ENCODE peak calls at places on chromosomes 12 and 14, in eight cellular contexts. T is tibial nerve, V is fibroblast of the aortic adventitia, R is NT2/D1, M is ovary, P is pancreas, G is PC-3, O is lung. Q is an unnamed sample.

GRCh38 chr12:52670961-52671360 is 9.2 kb downstream of the KRT1 start:
- DNase-seq in T (no peak), R (no peak), G (peak), V (no peak), M (no peak), P (no peak), O (no peak), Q (no peak)

GRCh38 chr12:6360080-6360571 is 15.2 kb downstream of the SCNN1A start:
- DNase-seq in R (no peak), P (no peak), O (no peak), T (no peak), G (no peak), M (no peak), V (no peak), Q (no peak)

GRCh38 chr12:121767525-121768016 is 25.9 kb downstream of the RHOF start:
- DNase-seq in G (no peak), R (no peak), P (no peak), V (peak), O (no peak), T (peak), M (no peak), Q (no peak)

GRCh38 chr12:13208533-13209278 is 12.2 kb downstream of the EMP1 start:
- DNase-seq in V (peak), R (no peak), O (no peak), T (no peak), P (no peak), M (no peak), G (peak), Q (peak)

GRCh38 chr14:74580275-74580672 is 31.8 kb downstream of the LTBP2 start:
- DNase-seq in O (no peak), G (no peak), R (no peak), P (no peak), V (no peak), T (no peak), M (no peak), Q (no peak)

GRCh38 chr12:3332190-3332589 is 158.8 kb upstream of the PRMT8 start:
- DNase-seq in R (no peak), V (peak), P (no peak), G (peak), M (no peak), O (no peak), T (no peak), Q (no peak)

GRCh38 chr14:63248211-63248610 is 44.0 kb downstream of the RHOJ start:
- DNase-seq in V (peak), P (no peak), G (no peak), O (no peak), T (no peak), R (no peak), M (no peak), Q (no peak)

GRCh38 chr12:75658286-75658685 is 146.9 kb upstream of the KRR1 start:
- DNase-seq in O (no peak), T (no peak), M (no peak), P (no peak), R (no peak), G (peak), V (no peak), Q (no peak)

GRCh38 chr14:71322660-71323250 is 415.5 kb downstream of the PCNX1 start:
- DNase-seq in M (no peak), G (peak), R (no peak), T (no peak), O (no peak), P (no peak), V (peak), Q (peak)

GRCh38 chr12:87618199-87618598 is 411.0 kb downstream of the C12orf50 start:
- DNase-seq in P (no peak), R (no peak), O (no peak), G (no peak), M (no peak), T (no peak), V (peak), Q (no peak)

GRCh38 chr12:132804426-132804861 is 24.2 kb downstream of the GOLGA3 start:
- DNase-seq in P (peak), T (no peak), G (peak), R (no peak), O (no peak), V (no peak), M (no peak), Q (no peak)

GRCh38 chr12:104709692-104710435 is 248.2 kb downstream of the SLC41A2 start:
- DNase-seq in V (no peak), R (no peak), G (no peak), M (no peak), T (no peak), P (no peak), O (no peak), Q (no peak)

GRCh38 chr12:79384551-79384950 is 306.2 kb downstream of the PAWR start:
- DNase-seq in T (no peak), M (no peak), O (no peak), V (no peak), P (no peak), R (no peak), G (no peak), Q (no peak)

GRCh38 chr14:71290960-71291466 is 383.8 kb downstream of the PCNX1 start:
- DNase-seq in P (no peak), R (no peak), M (no peak), V (peak), G (peak), O (no peak), T (no peak), Q (peak)

GRCh38 chr12:26614217-26614616 is 218.8 kb downstream of the ITPR2 start:
- DNase-seq in V (peak), T (no peak), G (peak), R (peak), P (no peak), M (peak), O (no peak), Q (peak)

GRCh38 chr14:91038439-91038838 is 22.0 kb downstream of the RPS6KA5 start:
- DNase-seq in O (no peak), R (no peak), T (no peak), P (no peak), M (no peak), G (no peak), V (peak), Q (peak)

GRCh38 chr12:6432991-6433390 is 11.8 kb upstream of the CD27 start:
- DNase-seq in R (no peak), V (no peak), O (no peak), T (no peak), P (no peak), G (no peak), M (no peak), Q (no peak)

GRCh38 chr12:10562306-10562933 is 51.0 kb downstream of the MAGOHB start:
- DNase-seq in G (peak), P (no peak), O (no peak), R (peak), T (no peak), V (peak), M (no peak), Q (peak)

GRCh38 chr12:13613297-13613696 is 368.1 kb downstream of the GRIN2B start:
- DNase-seq in P (no peak), R (no peak), V (no peak), M (no peak), T (no peak), G (no peak), O (no peak), Q (no peak)

GRCh38 chr14:104970231-104971068 is 7.7 kb downstream of the AHNAK2 start:
- DNase-seq in P (peak), T (peak), O (peak), M (no peak), V (peak), R (no peak), G (peak), Q (no peak)
- H3K4me3 ChIP-seq in P (no peak), T (no peak), O (no peak), M (peak), V (peak), R (no peak), G (peak), Q (no peak)

GRCh38 chr12:109115758-109116610 is at the start of gene ACACB:
- DNase-seq in T (peak), R (no peak), P (peak), M (peak), V (no peak), G (no peak), O (no peak), Q (peak)
- H3K4me3 ChIP-seq in T (no peak), R (no peak), P (no peak), M (no peak), V (no peak), G (no peak), O (no peak), Q (no peak)

DNA sequence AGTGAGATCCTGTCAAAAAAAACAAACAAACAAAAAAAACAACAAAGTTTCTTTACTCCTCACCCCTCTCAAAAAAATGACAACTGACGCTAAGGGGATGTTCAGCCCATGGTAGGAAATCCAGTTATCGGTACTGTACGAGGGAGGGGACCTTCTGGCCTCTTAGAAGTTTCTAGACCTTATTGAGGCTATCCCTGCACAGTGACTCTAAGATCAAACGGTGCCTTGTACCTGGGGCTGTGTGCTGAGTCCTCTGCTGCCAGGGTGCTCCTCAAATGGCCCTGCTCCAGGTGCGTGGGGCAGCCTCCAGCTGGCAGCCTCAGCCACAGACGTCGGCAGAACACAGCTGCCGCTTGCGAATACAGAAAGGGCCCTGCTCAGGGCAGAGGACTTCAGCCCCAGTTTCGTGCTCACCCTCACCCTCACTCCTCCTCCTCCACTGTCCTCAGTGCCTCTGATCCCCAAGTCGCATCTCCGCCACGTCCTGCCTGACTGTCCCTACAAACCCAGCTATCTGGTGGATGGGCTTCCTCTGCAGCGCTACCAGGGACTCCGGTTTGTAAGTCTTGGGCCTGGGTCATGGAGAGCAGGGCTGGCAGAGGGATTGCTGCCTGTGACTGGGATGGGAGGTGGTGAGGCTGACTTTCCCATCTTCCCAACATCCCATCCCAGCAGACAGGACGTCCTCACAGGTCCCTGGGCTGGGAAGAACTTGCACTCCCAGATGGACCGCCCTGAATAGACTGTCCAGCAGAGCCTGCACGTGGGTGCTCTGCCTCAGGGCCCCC is 90.9 kb downstream of the B4GALNT3 start:
- DNase-seq in T (no peak), R (no peak), P (no peak), G (no peak), V (no peak), O (no peak), M (no peak), Q (no peak)
- H3K4me3 ChIP-seq in T (no peak), R (no peak), P (no peak), G (no peak), V (no peak), O (no peak), M (no peak), Q (no peak)

GRCh38 chr12:130688027-130688778 is 27.9 kb downstream of the RIMBP2 start:
- DNase-seq in G (no peak), O (no peak), T (no peak), R (no peak), P (peak), M (no peak), V (no peak), Q (no peak)
- H3K4me3 ChIP-seq in G (no peak), O (no peak), T (no peak), R (no peak), P (no peak), M (no peak), V (no peak), Q (no peak)